ENCODE peak calls at places on chromosomes 16 and 17, in nine cellular contexts. Z is heart left ventricle; S is AG09319; N is naive thymus-derived CD8-positive, alpha-beta T cell; Q is A549; M is stimulated activated CD4-positive, alpha-beta T cell treated with anti-CD3 and anti-CD28 coated beads, Interleukin-1b, Interleukin-23, amount 100 ng/mL, for 48 hours; L is stimulated activated effector memory CD8-positive, alpha-beta T cell treated with anti-CD3 and anti-CD28 coated beads, Interleukin-12 subunit alpha, Interleukin-12 subunit beta, amount 100 ng/mL, for 72 hours; Y is ovary; F is hippocampal formation. V is an unnamed sample.

GRCh38 chr17:12666718-12667117 is 1.0 kb downstream of the MYOCD start:
- DNase-seq in Z (no peak), F (no peak), Q (no peak), N (no peak), Y (no peak), M (no peak), L (no peak), S (no peak), V (no peak)

GRCh38 chr17:78581304-78581703 is 4.1 kb upstream of the DNAH17 start:
- DNase-seq in S (no peak), N (no peak), Q (no peak), M (no peak), Y (no peak), F (no peak), Z (no peak), L (no peak), V (no peak)

GRCh38 chr16:50624449-50624782 is 56.7 kb downstream of the SNX20 start:
- DNase-seq in M (no peak), N (no peak), L (no peak), Z (no peak), Y (no peak), S (no peak), Q (no peak), F (no peak), V (no peak)

GRCh38 chr17:57512258-57512657 is 232.8 kb downstream of the CCDC182 start:
- DNase-seq in L (no peak), M (no peak), Z (no peak), F (no peak), N (no peak), Y (no peak), Q (no peak), S (no peak), V (no peak)

GRCh38 chr17:6779411-6779810 is 3.4 kb downstream of the FBXO39 start:
- DNase-seq in N (no peak), L (no peak), F (no peak), Z (no peak), Q (no peak), Y (no peak), S (no peak), M (no peak), V (no peak)

GRCh38 chr17:16924701-16925440 is 47.0 kb downstream of the TNFRSF13B start:
- DNase-seq in L (no peak), Y (no peak), M (no peak), S (no peak), F (no peak), Z (no peak), Q (no peak), N (no peak), V (no peak)

GRCh38 chr16:29745853-29746345 is at the start of gene C16orf54:
- DNase-seq in M (peak), F (peak), Z (peak), N (peak), Q (no peak), Y (no peak), S (no peak), L (peak), V (peak)

GRCh38 chr16:85169333-85170065 is 57.2 kb upstream of the CIBAR2 start:
- DNase-seq in Q (no peak), Y (peak), M (no peak), L (no peak), Z (no peak), N (no peak), F (no peak), S (no peak), V (no peak)

GRCh38 chr16:27434141-27435051 is 32.4 kb downstream of the IL21R start:
- DNase-seq in Y (peak), M (no peak), L (no peak), Q (no peak), F (no peak), S (no peak), N (no peak), Z (peak), V (no peak)

GRCh38 chr17:66301864-66302741 is at the start of gene PRKCA:
- DNase-seq in N (peak), L (peak), F (peak), Z (peak), M (peak), S (peak), Q (peak), Y (peak), V (peak)

GRCh38 chr17:19766421-19767270 is 18.5 kb upstream of the ALDH3A1 start:
- DNase-seq in Z (peak), Q (peak), Y (peak), L (peak), M (peak), N (peak), F (peak), S (peak), V (peak)

GRCh38 chr17:9104370-9105041 is 83.2 kb downstream of the NTN1 start:
- DNase-seq in Z (peak), Y (no peak), F (no peak), S (no peak), N (no peak), Q (no peak), M (no peak), L (no peak), V (no peak)

V was measured in GM12892.